ENCODE peak calls at places on chromosomes 2 and 18, in seven cellular contexts. N is stimulated activated CD4-positive, alpha-beta T cell treated with anti-CD3 and anti-CD28 coated beads, Interleukin-2, amount 100 ng/mL, for 48 hours; Y is astrocyte; C is dermis blood vessel endothelial cell; S is occipital lobe; J is amniotic stem cell; W is thyroid gland. U is an unnamed sample.

GRCh38 chr2:37190290-37190689 is 1.8 kb upstream of the SULT6B1 start:
- DNase-seq in J (no peak), Y (no peak), W (no peak), S (no peak), N (no peak), C (no peak), U (no peak)

GRCh38 chr2:219280682-219281081 is 1.5 kb downstream of the DNAJB2 start:
- DNase-seq in W (no peak), J (no peak), S (no peak), N (no peak), C (no peak), Y (no peak), U (no peak)

GRCh38 chr18:77308216-77308615 is 58.6 kb downstream of the GALR1 start:
- DNase-seq in S (no peak), W (no peak), N (no peak), Y (no peak), J (no peak), C (no peak), U (no peak)

GRCh38 chr2:173415663-173416469 is 61.2 kb downstream of the CDCA7 start:
- DNase-seq in S (no peak), W (no peak), N (no peak), J (no peak), C (no peak), Y (no peak), U (no peak)

GRCh38 chr2:141020346-141020745 is 1110.5 kb downstream of the LRP1B start:
- DNase-seq in J (no peak), C (no peak), S (no peak), N (no peak), Y (no peak), W (no peak), U (no peak)

GRCh38 chr2:145592362-145592761 is 1072.4 kb upstream of the ZEB2 start:
- DNase-seq in W (no peak), J (no peak), N (no peak), C (peak; percentile 12), Y (no peak), S (no peak), U (no peak)

GRCh38 chr2:162197095-162197825 is 45.2 kb upstream of the GCG start:
- DNase-seq in C (no peak), N (no peak), Y (peak; percentile 79), J (no peak), W (no peak), S (no peak), U (no peak)

GRCh38 chr2:196277002-196277401 is 105.6 kb upstream of the STK17B start:
- DNase-seq in N (no peak), J (no peak), W (no peak), C (peak; percentile 66), Y (no peak), S (no peak), U (no peak)

GRCh38 chr2:223306371-223306770 is 254.4 kb downstream of the KCNE4 start:
- DNase-seq in N (no peak), J (no peak), S (no peak), C (peak; percentile 45), Y (no peak), W (no peak), U (peak; percentile 50)

U was measured in kidney tubule cell.